ENCODE peak calls at places on chromosomes 3 and 15, in seven cellular contexts. One of them, this sample, is unnamed.

GRCh38 chr15:100902436-100903190 is 16.5 kb upstream of the LRRK1 start:
- DNase-seq in GM12892: no peak
- DNase-seq in hepatic stellate cell: no peak
- DNase-seq in hypothalamus: peak; percentile 21
- DNase-seq in body of pancreas: peak; percentile 94
- DNase-seq in SJSA1: peak; percentile 63
- DNase-seq in sigmoid colon: peak; percentile 97
- DNase-seq in this sample: no peak

GRCh38 chr15:69757186-69757585 is 304.6 kb downstream of the RPLP1 start:
- DNase-seq in GM12892: no peak
- DNase-seq in hepatic stellate cell: no peak
- DNase-seq in hypothalamus: no peak
- DNase-seq in body of pancreas: no peak
- DNase-seq in SJSA1: no peak
- DNase-seq in sigmoid colon: no peak
- DNase-seq in this sample: no peak

GRCh38 chr3:132456141-132456540 is 38.8 kb downstream of the DNAJC13 start:
- DNase-seq in GM12892: no peak
- DNase-seq in hepatic stellate cell: no peak
- DNase-seq in hypothalamus: no peak
- DNase-seq in body of pancreas: no peak
- DNase-seq in SJSA1: no peak
- DNase-seq in sigmoid colon: no peak
- DNase-seq in this sample: no peak

GRCh38 chr3:169659096-169659521 is 4.4 kb downstream of the MECOM start:
- DNase-seq in GM12892: no peak
- DNase-seq in hepatic stellate cell: no peak
- DNase-seq in hypothalamus: no peak
- DNase-seq in body of pancreas: peak; percentile 45
- DNase-seq in SJSA1: no peak
- DNase-seq in sigmoid colon: no peak
- DNase-seq in this sample: no peak

GRCh38 chr3:71064976-71065763 is 518.4 kb downstream of the FOXP1 start:
- DNase-seq in GM12892: no peak
- DNase-seq in hepatic stellate cell: no peak
- DNase-seq in hypothalamus: peak; percentile 71
- DNase-seq in body of pancreas: peak; percentile 68
- DNase-seq in SJSA1: peak; percentile 76
- DNase-seq in sigmoid colon: peak; percentile 77
- DNase-seq in this sample: no peak

GRCh38 chr3:69410301-69410700 is 24.4 kb upstream of the FRMD4B start:
- DNase-seq in GM12892: no peak
- DNase-seq in hepatic stellate cell: peak; percentile 22
- DNase-seq in hypothalamus: peak; percentile 78
- DNase-seq in body of pancreas: peak; percentile 69
- DNase-seq in SJSA1: peak; percentile 11
- DNase-seq in sigmoid colon: peak; percentile 74
- DNase-seq in this sample: peak; percentile 43

GRCh38 chr3:197541756-197542539 is 13.8 kb downstream of the BDH1 start:
- DNase-seq in GM12892: no peak
- DNase-seq in hepatic stellate cell: peak; percentile 74
- DNase-seq in hypothalamus: peak; percentile 48
- DNase-seq in body of pancreas: no peak
- DNase-seq in SJSA1: peak; percentile 22
- DNase-seq in sigmoid colon: peak; percentile 83
- DNase-seq in this sample: no peak

GRCh38 chr15:36810656-36811449 is 231.4 kb downstream of the CDIN1 start:
- DNase-seq in GM12892: no peak
- DNase-seq in hepatic stellate cell: no peak
- DNase-seq in hypothalamus: no peak
- DNase-seq in body of pancreas: no peak
- DNase-seq in SJSA1: no peak
- DNase-seq in sigmoid colon: no peak
- DNase-seq in this sample: no peak

GRCh38 chr3:15064835-15065549 is at the start of gene MRPS25:
- DNase-seq in GM12892: peak; percentile 96
- DNase-seq in hepatic stellate cell: peak; percentile 98
- DNase-seq in hypothalamus: peak; percentile 84
- DNase-seq in body of pancreas: peak; percentile 90
- DNase-seq in SJSA1: peak; percentile 75
- DNase-seq in sigmoid colon: peak; percentile 95
- DNase-seq in this sample: peak; percentile 96

GRCh38 chr3:177597325-177598109 is 400.2 kb upstream of the TBL1XR1 start:
- DNase-seq in GM12892: peak; percentile 19
- DNase-seq in hepatic stellate cell: peak; percentile 21
- DNase-seq in hypothalamus: peak; percentile 41
- DNase-seq in body of pancreas: no peak
- DNase-seq in SJSA1: peak; percentile 42
- DNase-seq in sigmoid colon: peak; percentile 84
- DNase-seq in this sample: no peak

GRCh38 chr15:25072857-25073476 is 118.2 kb downstream of the SNRPN start:
- DNase-seq in GM12892: no peak
- DNase-seq in hepatic stellate cell: no peak
- DNase-seq in hypothalamus: no peak
- DNase-seq in body of pancreas: no peak
- DNase-seq in SJSA1: no peak
- DNase-seq in sigmoid colon: no peak
- DNase-seq in this sample: no peak

GRCh38 chr15:60788514-60789091 is 309.7 kb upstream of the ICE2 start:
- DNase-seq in GM12892: no peak
- DNase-seq in hepatic stellate cell: no peak
- DNase-seq in hypothalamus: no peak
- DNase-seq in body of pancreas: no peak
- DNase-seq in SJSA1: no peak
- DNase-seq in sigmoid colon: no peak
- DNase-seq in this sample: no peak

GRCh38 chr3:38009807-38010591 is 19.4 kb downstream of the VILL start:
- DNase-seq in GM12892: no peak
- DNase-seq in hepatic stellate cell: no peak
- DNase-seq in hypothalamus: no peak
- DNase-seq in body of pancreas: no peak
- DNase-seq in SJSA1: no peak
- DNase-seq in sigmoid colon: no peak
- DNase-seq in this sample: no peak

GRCh38 chr3:61808526-61808925 is 247.2 kb downstream of the PTPRG start:
- DNase-seq in GM12892: no peak
- DNase-seq in hepatic stellate cell: no peak
- DNase-seq in hypothalamus: no peak
- DNase-seq in body of pancreas: no peak
- DNase-seq in SJSA1: no peak
- DNase-seq in sigmoid colon: peak; percentile 77
- DNase-seq in this sample: no peak

GRCh38 chr3:196792771-196793170 is 53.1 kb downstream of the PAK2 start:
- DNase-seq in GM12892: no peak
- DNase-seq in hepatic stellate cell: no peak
- DNase-seq in hypothalamus: no peak
- DNase-seq in body of pancreas: no peak
- DNase-seq in SJSA1: no peak
- DNase-seq in sigmoid colon: no peak
- DNase-seq in this sample: peak; percentile 50

GRCh38 chr3:43692971-43693370 is 2.2 kb downstream of the ABHD5 start:
- DNase-seq in GM12892: no peak
- DNase-seq in hepatic stellate cell: no peak
- DNase-seq in hypothalamus: no peak
- DNase-seq in body of pancreas: no peak
- DNase-seq in SJSA1: no peak
- DNase-seq in sigmoid colon: no peak
- DNase-seq in this sample: no peak

GRCh38 chr15:36798789-36799188 is 219.4 kb downstream of the CDIN1 start:
- DNase-seq in GM12892: no peak
- DNase-seq in hepatic stellate cell: no peak
- DNase-seq in hypothalamus: no peak
- DNase-seq in body of pancreas: no peak
- DNase-seq in SJSA1: no peak
- DNase-seq in sigmoid colon: no peak
- DNase-seq in this sample: no peak

GRCh38 chr15:35784745-35785144 is 238.8 kb upstream of the DPH6 start:
- DNase-seq in GM12892: no peak
- DNase-seq in hepatic stellate cell: no peak
- DNase-seq in hypothalamus: no peak
- DNase-seq in body of pancreas: no peak
- DNase-seq in SJSA1: no peak
- DNase-seq in sigmoid colon: no peak
- DNase-seq in this sample: no peak

GRCh38 chr3:46965151-46965550 is 11.4 kb downstream of the CCDC12 start:
- DNase-seq in GM12892: no peak
- DNase-seq in hepatic stellate cell: no peak
- DNase-seq in hypothalamus: no peak
- DNase-seq in body of pancreas: no peak
- DNase-seq in SJSA1: no peak
- DNase-seq in sigmoid colon: no peak
- DNase-seq in this sample: no peak

GRCh38 chr3:107525101-107525953 is 2.6 kb downstream of the BBX start:
- DNase-seq in GM12892: no peak
- DNase-seq in hepatic stellate cell: peak; percentile 31
- DNase-seq in hypothalamus: peak; percentile 43
- DNase-seq in body of pancreas: peak; percentile 30
- DNase-seq in SJSA1: peak; percentile 44
- DNase-seq in sigmoid colon: peak; percentile 70
- DNase-seq in this sample: peak; percentile 11

GRCh38 chr3:167887096-167887495 is 151.6 kb downstream of the SERPINI1 start:
- DNase-seq in GM12892: no peak
- DNase-seq in hepatic stellate cell: peak; percentile 2
- DNase-seq in hypothalamus: no peak
- DNase-seq in body of pancreas: no peak
- DNase-seq in SJSA1: no peak
- DNase-seq in sigmoid colon: no peak
- DNase-seq in this sample: no peak

GRCh38 chr3:101170047-101170771 is 150.2 kb downstream of the IMPG2 start:
- DNase-seq in GM12892: no peak
- DNase-seq in hepatic stellate cell: no peak
- DNase-seq in hypothalamus: no peak
- DNase-seq in body of pancreas: no peak
- DNase-seq in SJSA1: no peak
- DNase-seq in sigmoid colon: peak; percentile 66
- DNase-seq in this sample: peak; percentile 1

GRCh38 chr3:127750226-127751031 is 71.9 kb downstream of the MGLL start:
- DNase-seq in GM12892: peak; percentile 51
- DNase-seq in hepatic stellate cell: peak; percentile 60
- DNase-seq in hypothalamus: no peak
- DNase-seq in body of pancreas: no peak
- DNase-seq in SJSA1: peak; percentile 53
- DNase-seq in sigmoid colon: no peak
- DNase-seq in this sample: no peak

GRCh38 chr3:23620044-23620443 is 185.7 kb upstream of the UBE2E1 start:
- DNase-seq in GM12892: no peak
- DNase-seq in hepatic stellate cell: no peak
- DNase-seq in hypothalamus: no peak
- DNase-seq in body of pancreas: no peak
- DNase-seq in SJSA1: no peak
- DNase-seq in sigmoid colon: no peak
- DNase-seq in this sample: no peak

GRCh38 chr15:33834892-33835730 is 133.2 kb upstream of the CHRM5 start:
- DNase-seq in GM12892: no peak
- DNase-seq in hepatic stellate cell: peak; percentile 22
- DNase-seq in hypothalamus: no peak
- DNase-seq in body of pancreas: no peak
- DNase-seq in SJSA1: no peak
- DNase-seq in sigmoid colon: no peak
- DNase-seq in this sample: no peak

GRCh38 chr3:143727391-143727790 is 120.9 kb downstream of the SLC9A9 start:
- DNase-seq in GM12892: no peak
- DNase-seq in hepatic stellate cell: no peak
- DNase-seq in hypothalamus: no peak
- DNase-seq in body of pancreas: no peak
- DNase-seq in SJSA1: no peak
- DNase-seq in sigmoid colon: no peak
- DNase-seq in this sample: no peak

GRCh38 chr3:120429921-120430361 is 20.9 kb downstream of the FSTL1 start:
- DNase-seq in GM12892: no peak
- DNase-seq in hepatic stellate cell: peak; percentile 22
- DNase-seq in hypothalamus: no peak
- DNase-seq in body of pancreas: no peak
- DNase-seq in SJSA1: peak; percentile 90
- DNase-seq in sigmoid colon: no peak
- DNase-seq in this sample: no peak

GRCh38 chr3:187011915-187012314 is 81.6 kb downstream of the ST6GAL1 start:
- DNase-seq in GM12892: no peak
- DNase-seq in hepatic stellate cell: no peak
- DNase-seq in hypothalamus: no peak
- DNase-seq in body of pancreas: no peak
- DNase-seq in SJSA1: no peak
- DNase-seq in sigmoid colon: no peak
- DNase-seq in this sample: no peak

GRCh38 chr3:125234831-125235230 is 22.3 kb upstream of the SLC12A8 start:
- DNase-seq in GM12892: no peak
- DNase-seq in hepatic stellate cell: no peak
- DNase-seq in hypothalamus: no peak
- DNase-seq in body of pancreas: no peak
- DNase-seq in SJSA1: no peak
- DNase-seq in sigmoid colon: no peak
- DNase-seq in this sample: no peak

GRCh38 chr15:89115547-89115946 is 27.3 kb downstream of the ABHD2 start:
- DNase-seq in GM12892: no peak
- DNase-seq in hepatic stellate cell: no peak
- DNase-seq in hypothalamus: no peak
- DNase-seq in body of pancreas: peak; percentile 84
- DNase-seq in SJSA1: no peak
- DNase-seq in sigmoid colon: no peak
- DNase-seq in this sample: no peak

GRCh38 chr3:8854656-8855055 is 85.2 kb upstream of the OXTR start:
- DNase-seq in GM12892: no peak
- DNase-seq in hepatic stellate cell: no peak
- DNase-seq in hypothalamus: no peak
- DNase-seq in body of pancreas: no peak
- DNase-seq in SJSA1: no peak
- DNase-seq in sigmoid colon: no peak
- DNase-seq in this sample: no peak

This sample was measured in HTR-8/SVneo.